ENCODE peak calls at places on chromosomes 12 and 14, in ten cellular contexts. O, R, I, U, T, F, Y, B, D and V are unnamed samples.

GRCh38 chr14:96280104-96280503 is 24.1 kb downstream of the BDKRB1 start:
- DNase-seq in O (no peak), R (no peak), I (no peak), U (no peak), T (no peak), F (no peak), Y (no peak), B (no peak), D (no peak), V (no peak)

GRCh38 chr14:85575617-85575898 is 45.6 kb downstream of the FLRT2 start:
- DNase-seq in O (no peak), R (no peak), I (peak), U (no peak), T (no peak), F (no peak), Y (no peak), B (no peak), D (no peak), V (peak)

GRCh38 chr12:66144796-66145754 is 14.5 kb upstream of the LLPH start:
- DNase-seq in O (no peak), R (no peak), I (peak), U (peak), T (peak), F (peak), Y (peak), B (no peak), D (peak), V (peak)

GRCh38 chr12:120903382-120903817 is 758 bp downstream of the SPPL3 start:
- DNase-seq in O (peak), R (peak), I (no peak), U (no peak), T (peak), F (no peak), Y (peak), B (peak), D (peak), V (no peak)

GRCh38 chr12:96073346-96074336 is 38.3 kb upstream of the LTA4H start:
- DNase-seq in O (no peak), R (no peak), I (no peak), U (no peak), T (no peak), F (no peak), Y (peak), B (no peak), D (no peak), V (no peak)

GRCh38 chr12:108066583-108067234 is 62.4 kb upstream of the WSCD2 start:
- DNase-seq in O (no peak), R (no peak), I (peak), U (peak), T (no peak), F (no peak), Y (no peak), B (no peak), D (no peak), V (no peak)

GRCh38 chr12:57539134-57539768 is 7.7 kb downstream of the DCTN2 start:
- DNase-seq in O (no peak), R (no peak), I (no peak), U (no peak), T (no peak), F (no peak), Y (no peak), B (no peak), D (no peak), V (no peak)

GRCh38 chr14:74502236-74503019 is 8.9 kb downstream of the ISCA2 start:
- DNase-seq in O (peak), R (no peak), I (peak), U (peak), T (peak), F (no peak), Y (peak), B (peak), D (peak), V (no peak)

GRCh38 chr12:49365542-49365941 is 1.7 kb upstream of the SPATS2 start:
- DNase-seq in O (no peak), R (no peak), I (no peak), U (peak), T (no peak), F (no peak), Y (peak), B (no peak), D (no peak), V (no peak)

GRCh38 chr12:123107926-123108681 is 42.8 kb downstream of the PITPNM2 start:
- DNase-seq in O (no peak), R (no peak), I (no peak), U (no peak), T (no peak), F (no peak), Y (no peak), B (no peak), D (no peak), V (no peak)

GRCh38 chr12:95326855-95327254 is 109.2 kb downstream of the VEZT start:
- DNase-seq in O (no peak), R (no peak), I (no peak), U (no peak), T (no peak), F (no peak), Y (no peak), B (no peak), D (no peak), V (no peak)

GRCh38 chr12:125528300-125528699 is 463.1 kb downstream of the AACS start:
- DNase-seq in O (no peak), R (no peak), I (peak), U (no peak), T (no peak), F (no peak), Y (no peak), B (no peak), D (no peak), V (peak)

GRCh38 chr12:46369095-46369473 is 3.5 kb downstream of the SLC38A2 start:
- DNase-seq in O (no peak), R (no peak), I (no peak), U (no peak), T (no peak), F (no peak), Y (no peak), B (no peak), D (no peak), V (no peak)

GRCh38 chr14:30354439-30354838 is 204.5 kb upstream of the G2E3 start:
- DNase-seq in O (no peak), R (no peak), I (no peak), U (no peak), T (no peak), F (no peak), Y (no peak), B (no peak), D (no peak), V (no peak)

GRCh38 chr12:10241276-10241675 is 28.6 kb downstream of the GABARAPL1 start:
- DNase-seq in O (no peak), R (no peak), I (no peak), U (no peak), T (no peak), F (no peak), Y (no peak), B (no peak), D (no peak), V (no peak)

GRCh38 chr14:105856676-105857222 is 330.4 kb downstream of the TMEM121 start:
- DNase-seq in O (peak), R (no peak), I (no peak), U (no peak), T (no peak), F (no peak), Y (no peak), B (no peak), D (no peak), V (no peak)

GRCh38 chr14:95495538-95496025 is 20.9 kb downstream of the SYNE3 start:
- DNase-seq in O (no peak), R (no peak), I (no peak), U (no peak), T (no peak), F (no peak), Y (peak), B (no peak), D (no peak), V (no peak)

GRCh38 chr12:72273851-72274284 is 1.7 kb downstream of the TRHDE start:
- DNase-seq in O (no peak), R (no peak), I (no peak), U (no peak), T (no peak), F (no peak), Y (peak), B (peak), D (peak), V (no peak)

GRCh38 chr12:52798671-52799497 is 3.0 kb upstream of the KRT3 start:
- DNase-seq in O (no peak), R (no peak), I (no peak), U (no peak), T (peak), F (no peak), Y (peak), B (no peak), D (no peak), V (no peak)

GRCh38 chr12:132494294-132495164 is 4.6 kb downstream of the FBRSL1 start:
- DNase-seq in O (no peak), R (no peak), I (no peak), U (no peak), T (peak), F (no peak), Y (peak), B (no peak), D (peak), V (no peak)

GRCh38 chr12:121955258-121956040 is 37.1 kb downstream of the CFAP251 start:
- DNase-seq in O (no peak), R (no peak), I (peak), U (no peak), T (peak), F (no peak), Y (peak), B (no peak), D (no peak), V (no peak)